ENCODE peak calls at places on chromosomes 5 and 9, in seven cellular contexts. L is left colon; R is activated gamma-delta T cell treated with anti-CD3 and anti-CD28 coated beads, Interleukin-2, amount 50 U/mL, for 16 hours; P is foreskin fibroblast; V is spleen; K is hepatic stellate cell; Z is SW480. J is an unnamed sample.

GRCh38 chr5:170651902-170652301 is 131.6 kb upstream of the GABRP start:
- DNase-seq in R (no peak), Z (no peak), K (no peak), V (no peak), P (no peak), L (no peak), J (no peak)

GRCh38 chr9:91166796-91167366 is 194.8 kb downstream of the AUH start:
- DNase-seq in R (no peak), P (no peak), V (no peak), K (no peak), Z (no peak), L (no peak), J (no peak)

GRCh38 chr5:149712439-149713147 is 17.5 kb upstream of the PPARGC1B start:
- DNase-seq in K (no peak), V (no peak), L (no peak), R (no peak), Z (no peak), P (no peak), J (no peak)

GRCh38 chr5:145237843-145238242 is 597.3 kb downstream of the PRELID2 start:
- DNase-seq in R (no peak), P (no peak), K (no peak), V (no peak), L (peak; percentile 19), Z (peak; percentile 65), J (peak; percentile 4)

GRCh38 chr5:154320690-154321089 is 125.1 kb upstream of the SAP30L start:
- DNase-seq in L (no peak), P (no peak), R (no peak), V (no peak), K (no peak), Z (no peak), J (no peak)

GRCh38 chr9:129289883-129290282 is 111.8 kb upstream of the IER5L start:
- DNase-seq in Z (no peak), V (peak; percentile 25), R (no peak), P (no peak), L (no peak), K (no peak), J (no peak)

GRCh38 chr5:172088801-172089200 is 82.4 kb upstream of the FBXW11 start:
- DNase-seq in Z (no peak), K (no peak), R (no peak), V (no peak), L (no peak), P (no peak), J (no peak)

GRCh38 chr5:44911501-44911900 is 102.8 kb downstream of the MRPS30 start:
- DNase-seq in K (no peak), V (no peak), Z (no peak), R (no peak), L (no peak), P (no peak), J (no peak)

GRCh38 chr9:130631331-130632080 is 32.9 kb upstream of the PRDM12 start:
- DNase-seq in K (no peak), R (no peak), L (no peak), P (no peak), Z (no peak), V (peak; percentile 62), J (no peak)

GRCh38 chr5:141513021-141513626 is 24.2 kb downstream of the PCDHGC5 start:
- DNase-seq in L (peak; percentile 60), P (peak; percentile 44), R (no peak), K (no peak), Z (no peak), V (peak; percentile 86), J (peak; percentile 54)

GRCh38 chr5:86748538-86749105 is 130.9 kb downstream of the COX7C start:
- DNase-seq in L (no peak), P (no peak), R (no peak), V (no peak), Z (no peak), K (no peak), J (no peak)

GRCh38 chr9:92650839-92651621 is 18.9 kb downstream of the IPPK start:
- DNase-seq in V (peak; percentile 37), P (peak; percentile 14), R (no peak), K (no peak), Z (no peak), L (no peak), J (no peak)

GRCh38 chr9:5448016-5448415 is 2.3 kb upstream of the CD274 start:
- DNase-seq in P (no peak), V (no peak), K (no peak), R (no peak), L (no peak), Z (no peak), J (no peak)

GRCh38 chr9:21615446-21615845 is 133.3 kb upstream of the IFNE start:
- DNase-seq in K (no peak), P (no peak), R (no peak), V (no peak), Z (no peak), L (no peak), J (no peak)

GRCh38 chr5:95347516-95348140 is 43.5 kb upstream of the FAM81B start:
- DNase-seq in K (no peak), V (no peak), L (no peak), P (no peak), Z (no peak), R (no peak), J (no peak)

GRCh38 chr9:125541840-125542243 is 165.2 kb downstream of the MAPKAP1 start:
- DNase-seq in V (no peak), Z (no peak), K (no peak), R (no peak), P (no peak), L (no peak), J (no peak)